ENCODE peak calls at places on chromosomes 12 and 14, in seven cellular contexts. I, K, E, A, H, O and F are unnamed samples. For H3K27me3 and H3K9me3, the result is how much of the 10 kb centered on the place peaks cover.

GRCh38 chr12:56029666-56030293 is 8.9 kb downstream of the IKZF4 start:
- DNase-seq in A (no peak), I (peak), O (no peak), E (peak), K (no peak), H (peak), F (peak)

GRCh38 chr12:4320287-4320858 is 640 bp upstream of the TIGAR start:
- DNase-seq in K (no peak), E (no peak), O (no peak), A (no peak), I (no peak), H (no peak), F (no peak)

GRCh38 chr12:131087991-131088700 is 134.4 kb downstream of the ADGRD1 start:
- DNase-seq in I (no peak), O (peak), E (no peak), A (peak), H (no peak), K (no peak), F (no peak)

GRCh38 chr14:82075566-82075965 is 541.9 kb upstream of the SEL1L start:
- DNase-seq in I (no peak), A (no peak), H (peak), E (no peak), O (no peak), K (no peak), F (no peak)

GRCh38 chr12:92029902-92030586 is 115.6 kb downstream of the BTG1 start:
- DNase-seq in O (no peak), A (no peak), E (no peak), H (no peak), I (no peak), K (no peak), F (no peak)

GRCh38 chr12:19978193-19978592 is 390.1 kb upstream of the PDE3A start:
- DNase-seq in K (no peak), A (no peak), I (peak), E (peak), O (no peak), H (peak), F (no peak)

GRCh38 chr14:31209605-31210004 is 2.0 kb upstream of the HECTD1 start:
- DNase-seq in I (no peak), E (no peak), K (no peak), O (no peak), A (no peak), H (no peak), F (no peak)

GRCh38 chr12:47021298-47021697 is 58.1 kb upstream of the PCED1B start:
- DNase-seq in A (no peak), E (peak), K (no peak), I (peak), O (no peak), H (peak), F (no peak)

GRCh38 chr12:57213763-57214397 is 2.7 kb upstream of the NXPH4 start:
- DNase-seq in H (no peak), I (no peak), E (no peak), K (no peak), O (no peak), A (no peak), F (no peak)
- H3K27me3 ChIP-seq in H (under half), I (under half), E (under half), K (under half), O (under half), A (under half), F (half or more)

DNA sequence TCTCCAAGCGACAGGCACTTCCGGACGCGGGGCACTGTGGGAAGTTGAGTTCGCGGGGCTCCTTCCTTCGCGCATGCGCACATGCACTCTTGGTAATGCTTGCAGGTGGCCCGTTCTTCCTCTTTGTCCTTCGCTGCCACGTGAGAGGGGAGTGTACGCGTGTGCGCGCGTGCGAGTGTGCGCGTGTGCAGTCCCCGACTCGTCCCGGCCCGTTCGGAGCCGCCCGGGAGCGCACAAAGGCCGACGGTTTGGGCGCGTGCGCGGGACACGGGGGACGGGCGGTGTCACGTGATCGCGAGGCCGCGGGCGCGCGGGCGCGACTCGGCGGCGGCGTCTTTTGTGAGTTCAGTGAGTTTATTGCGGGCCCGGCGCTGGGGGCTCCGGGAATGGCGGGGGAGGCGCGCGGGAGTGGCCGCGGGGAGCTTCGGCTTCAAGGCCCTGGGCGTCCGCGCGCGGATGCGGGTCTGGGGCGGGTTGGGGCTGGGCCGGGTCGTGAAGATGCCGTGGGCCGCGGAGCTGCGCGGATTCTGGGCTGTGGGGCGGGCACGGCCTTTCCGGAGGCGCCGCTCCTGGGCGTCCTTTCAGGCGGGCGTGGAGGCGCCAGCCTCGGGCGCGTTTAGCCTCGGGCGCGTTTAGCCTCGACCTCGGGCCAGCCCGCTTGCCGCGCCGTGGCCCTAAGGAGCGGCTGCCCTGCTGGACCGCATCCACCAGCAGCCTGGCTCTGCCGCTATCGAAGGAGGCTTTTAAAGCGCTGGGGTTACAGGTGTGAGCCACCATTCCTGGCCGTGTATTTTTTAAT is at the start of gene ZNF84:
- DNase-seq in O (peak), E (peak), H (peak), A (peak), K (peak), I (peak), F (peak)
- H3K9me3 ChIP-seq in O (half or more), E (half or more), H (under half), A (half or more), K (under half), I (under half), F (half or more)

GRCh38 chr12:132527883-132528264 is 37.9 kb downstream of the FBRSL1 start:
- DNase-seq in H (no peak), K (no peak), E (no peak), I (no peak), A (no peak), O (no peak), F (no peak)

GRCh38 chr12:132528564-132529106 is 38.7 kb downstream of the FBRSL1 start:
- DNase-seq in I (no peak), H (no peak), O (no peak), E (no peak), K (no peak), A (peak), F (no peak)

GRCh38 chr12:132529156-132529839 is 39.3 kb downstream of the FBRSL1 start:
- DNase-seq in K (no peak), O (no peak), A (peak), I (no peak), E (no peak), H (no peak), F (no peak)

GRCh38 chr12:132525833-132526455 is 36.0 kb downstream of the FBRSL1 start:
- DNase-seq in K (no peak), A (peak), E (no peak), H (no peak), O (no peak), I (no peak), F (no peak)

GRCh38 chr12:132527186-132527882 is 37.4 kb downstream of the FBRSL1 start:
- DNase-seq in H (no peak), A (peak), O (no peak), I (no peak), E (no peak), K (no peak), F (no peak)
- H3K27me3 ChIP-seq in H (under half), A (under half), O (under half), I (under half), E (under half), K (under half), F (under half)

GRCh38 chr12:34600592-34601462 is 578.5 kb downstream of the ALG10 start:
- DNase-seq in H (no peak), E (no peak), A (peak), K (no peak), O (no peak), I (no peak), F (no peak)
- H3K9me3 ChIP-seq in H (under half), E (under half), A (under half), K (under half), O (under half), I (under half), F (half or more)

GRCh38 chr12:13536219-13536910 is 339.8 kb downstream of the EMP1 start:
- DNase-seq in E (no peak), H (no peak), I (no peak), O (no peak), A (no peak), K (no peak), F (no peak)
- H3K27me3 ChIP-seq in E (under half), H (under half), I (under half), O (under half), A (under half), K (under half), F (under half)